ENCODE peak calls at places on chromosomes 16 and 17, in six cellular contexts. One of them, this sample, is unnamed.

GRCh38 chr17:28371245-28372202 is at the start of gene SARM1:
- DNase-seq in stromal cell of bone marrow: peak
- DNase-seq in cardiac muscle cell: peak
- DNase-seq in glomerular endothelial cell: no peak
- DNase-seq in stimulated activated naive CD4-positive, alpha-beta T cell: peak
- DNase-seq in HTR-8/SVneo: peak
- DNase-seq in this sample: peak

GRCh38 chr17:13415877-13416416 is 185.8 kb downstream of the HS3ST3A1 start:
- DNase-seq in glomerular endothelial cell: no peak
- DNase-seq in stimulated activated naive CD4-positive, alpha-beta T cell: no peak
- DNase-seq in HTR-8/SVneo: peak
- DNase-seq in stromal cell of bone marrow: no peak
- DNase-seq in cardiac muscle cell: peak
- DNase-seq in this sample: peak

GRCh38 chr17:68320311-68320865 is 29.1 kb downstream of the ARSG start:
- DNase-seq in HTR-8/SVneo: no peak
- DNase-seq in cardiac muscle cell: peak
- DNase-seq in stimulated activated naive CD4-positive, alpha-beta T cell: no peak
- DNase-seq in glomerular endothelial cell: no peak
- DNase-seq in stromal cell of bone marrow: no peak
- DNase-seq in this sample: no peak

GRCh38 chr17:66403846-66404597 is 101.6 kb downstream of the PRKCA start:
- DNase-seq in stimulated activated naive CD4-positive, alpha-beta T cell: no peak
- DNase-seq in HTR-8/SVneo: no peak
- DNase-seq in stromal cell of bone marrow: no peak
- DNase-seq in glomerular endothelial cell: no peak
- DNase-seq in cardiac muscle cell: no peak
- DNase-seq in this sample: no peak

GRCh38 chr17:77542551-77543490 is 402.1 kb downstream of the SEC14L1 start:
- DNase-seq in glomerular endothelial cell: peak
- DNase-seq in stimulated activated naive CD4-positive, alpha-beta T cell: peak
- DNase-seq in HTR-8/SVneo: peak
- DNase-seq in stromal cell of bone marrow: peak
- DNase-seq in cardiac muscle cell: peak
- DNase-seq in this sample: peak

GRCh38 chr16:54812229-54812628 is 118.4 kb upstream of the IRX5 start:
- DNase-seq in stimulated activated naive CD4-positive, alpha-beta T cell: no peak
- DNase-seq in glomerular endothelial cell: no peak
- DNase-seq in stromal cell of bone marrow: no peak
- DNase-seq in cardiac muscle cell: no peak
- DNase-seq in HTR-8/SVneo: no peak
- DNase-seq in this sample: peak

GRCh38 chr16:1308036-1308976 is 1.1 kb upstream of the UBE2I start:
- DNase-seq in glomerular endothelial cell: no peak
- DNase-seq in HTR-8/SVneo: no peak
- DNase-seq in cardiac muscle cell: no peak
- DNase-seq in stromal cell of bone marrow: no peak
- DNase-seq in stimulated activated naive CD4-positive, alpha-beta T cell: no peak
- DNase-seq in this sample: peak

GRCh38 chr17:27049104-27049784 is 244.7 kb upstream of the WSB1 start:
- DNase-seq in glomerular endothelial cell: no peak
- DNase-seq in cardiac muscle cell: no peak
- DNase-seq in HTR-8/SVneo: no peak
- DNase-seq in stimulated activated naive CD4-positive, alpha-beta T cell: no peak
- DNase-seq in stromal cell of bone marrow: no peak
- DNase-seq in this sample: peak

GRCh38 chr16:64615647-64616280 is 506.1 kb downstream of the CDH11 start:
- DNase-seq in stromal cell of bone marrow: peak
- DNase-seq in glomerular endothelial cell: no peak
- DNase-seq in cardiac muscle cell: peak
- DNase-seq in HTR-8/SVneo: no peak
- DNase-seq in stimulated activated naive CD4-positive, alpha-beta T cell: no peak
- DNase-seq in this sample: peak

GRCh38 chr16:17448640-17449638 is 21.8 kb downstream of the XYLT1 start:
- DNase-seq in stromal cell of bone marrow: no peak
- DNase-seq in cardiac muscle cell: no peak
- DNase-seq in stimulated activated naive CD4-positive, alpha-beta T cell: peak
- DNase-seq in HTR-8/SVneo: no peak
- DNase-seq in glomerular endothelial cell: no peak
- DNase-seq in this sample: no peak

GRCh38 chr17:64120159-64120558 is 9.8 kb downstream of the ERN1 start:
- DNase-seq in stromal cell of bone marrow: no peak
- DNase-seq in HTR-8/SVneo: no peak
- DNase-seq in stimulated activated naive CD4-positive, alpha-beta T cell: no peak
- DNase-seq in cardiac muscle cell: no peak
- DNase-seq in glomerular endothelial cell: no peak
- DNase-seq in this sample: no peak

GRCh38 chr16:11916524-11917285 is 949 bp upstream of the GSPT1 start:
- DNase-seq in HTR-8/SVneo: peak
- DNase-seq in glomerular endothelial cell: no peak
- DNase-seq in stromal cell of bone marrow: peak
- DNase-seq in cardiac muscle cell: no peak
- DNase-seq in stimulated activated naive CD4-positive, alpha-beta T cell: no peak
- DNase-seq in this sample: peak

GRCh38 chr17:40097931-40098845 is 2.2 kb downstream of the NR1D1 start:
- DNase-seq in HTR-8/SVneo: no peak
- DNase-seq in stromal cell of bone marrow: peak
- DNase-seq in cardiac muscle cell: no peak
- DNase-seq in stimulated activated naive CD4-positive, alpha-beta T cell: no peak
- DNase-seq in glomerular endothelial cell: no peak
- DNase-seq in this sample: no peak

GRCh38 chr17:42667088-42667951 is 8.2 kb downstream of the TUBG2 start:
- DNase-seq in stromal cell of bone marrow: peak
- DNase-seq in cardiac muscle cell: no peak
- DNase-seq in HTR-8/SVneo: peak
- DNase-seq in glomerular endothelial cell: no peak
- DNase-seq in stimulated activated naive CD4-positive, alpha-beta T cell: no peak
- DNase-seq in this sample: peak

GRCh38 chr17:65219124-65219523 is 82.0 kb downstream of the RGS9 start:
- DNase-seq in HTR-8/SVneo: no peak
- DNase-seq in stimulated activated naive CD4-positive, alpha-beta T cell: no peak
- DNase-seq in stromal cell of bone marrow: no peak
- DNase-seq in cardiac muscle cell: no peak
- DNase-seq in glomerular endothelial cell: no peak
- DNase-seq in this sample: no peak